ENCODE peak calls at places on chromosomes 12 and 14, in ten cellular contexts. One of them, this sample, is unnamed.

GRCh38 chr12:76545486-76545885 is 14.1 kb downstream of the OSBPL8 start:
- DNase-seq in RPMI7951: no peak
- DNase-seq in heart left ventricle: no peak
- DNase-seq in cardiac fibroblast: no peak
- DNase-seq in foreskin fibroblast: no peak
- DNase-seq in stimulated activated CD8-positive, alpha-beta memory T cell treated with anti-CD3 and anti-CD28 coated beads, Interleukin-15, amount 100 ng/mL, for 4 hours: no peak
- DNase-seq in NCI-H1694: no peak
- DNase-seq in putamen: no peak
- DNase-seq in AG08395: no peak
- DNase-seq in endothelial cell: no peak
- DNase-seq in this sample: no peak

GRCh38 chr12:48004941-48005749 is 869 bp upstream of the COL2A1 start:
- DNase-seq in RPMI7951: no peak
- DNase-seq in heart left ventricle: no peak
- DNase-seq in cardiac fibroblast: no peak
- DNase-seq in foreskin fibroblast: no peak
- DNase-seq in stimulated activated CD8-positive, alpha-beta memory T cell treated with anti-CD3 and anti-CD28 coated beads, Interleukin-15, amount 100 ng/mL, for 4 hours: no peak
- DNase-seq in NCI-H1694: no peak
- DNase-seq in putamen: no peak
- DNase-seq in AG08395: no peak
- DNase-seq in endothelial cell: no peak
- DNase-seq in this sample: no peak

GRCh38 chr12:62632521-62632920 is 165.9 kb downstream of the MON2 start:
- DNase-seq in RPMI7951: peak
- DNase-seq in heart left ventricle: peak
- DNase-seq in cardiac fibroblast: peak
- DNase-seq in foreskin fibroblast: peak
- DNase-seq in stimulated activated CD8-positive, alpha-beta memory T cell treated with anti-CD3 and anti-CD28 coated beads, Interleukin-15, amount 100 ng/mL, for 4 hours: no peak
- DNase-seq in NCI-H1694: no peak
- DNase-seq in putamen: peak
- DNase-seq in AG08395: peak
- DNase-seq in endothelial cell: peak
- DNase-seq in this sample: peak

GRCh38 chr14:23294734-23295561 is 7.7 kb downstream of the PPP1R3E start:
- DNase-seq in RPMI7951: peak
- DNase-seq in heart left ventricle: no peak
- DNase-seq in cardiac fibroblast: peak
- DNase-seq in foreskin fibroblast: peak
- DNase-seq in stimulated activated CD8-positive, alpha-beta memory T cell treated with anti-CD3 and anti-CD28 coated beads, Interleukin-15, amount 100 ng/mL, for 4 hours: no peak
- DNase-seq in NCI-H1694: peak
- DNase-seq in putamen: no peak
- DNase-seq in AG08395: peak
- DNase-seq in endothelial cell: peak
- DNase-seq in this sample: peak

GRCh38 chr12:105319691-105320209 is 10.7 kb upstream of the C12orf75 start:
- DNase-seq in RPMI7951: no peak
- DNase-seq in heart left ventricle: no peak
- DNase-seq in cardiac fibroblast: no peak
- DNase-seq in foreskin fibroblast: no peak
- DNase-seq in stimulated activated CD8-positive, alpha-beta memory T cell treated with anti-CD3 and anti-CD28 coated beads, Interleukin-15, amount 100 ng/mL, for 4 hours: no peak
- DNase-seq in NCI-H1694: no peak
- DNase-seq in putamen: no peak
- DNase-seq in AG08395: no peak
- DNase-seq in endothelial cell: no peak
- DNase-seq in this sample: no peak

GRCh38 chr12:82688035-82688501 is 1.4 kb downstream of the TMTC2 start:
- DNase-seq in RPMI7951: peak
- DNase-seq in heart left ventricle: no peak
- DNase-seq in cardiac fibroblast: peak
- DNase-seq in foreskin fibroblast: peak
- DNase-seq in stimulated activated CD8-positive, alpha-beta memory T cell treated with anti-CD3 and anti-CD28 coated beads, Interleukin-15, amount 100 ng/mL, for 4 hours: no peak
- DNase-seq in NCI-H1694: no peak
- DNase-seq in putamen: peak
- DNase-seq in AG08395: no peak
- DNase-seq in endothelial cell: no peak
- DNase-seq in this sample: no peak

GRCh38 chr14:102275866-102276265 is 29.1 kb downstream of the MOK start:
- DNase-seq in RPMI7951: no peak
- DNase-seq in heart left ventricle: no peak
- DNase-seq in cardiac fibroblast: peak
- DNase-seq in foreskin fibroblast: no peak
- DNase-seq in stimulated activated CD8-positive, alpha-beta memory T cell treated with anti-CD3 and anti-CD28 coated beads, Interleukin-15, amount 100 ng/mL, for 4 hours: no peak
- DNase-seq in NCI-H1694: no peak
- DNase-seq in putamen: no peak
- DNase-seq in AG08395: no peak
- DNase-seq in endothelial cell: no peak
- DNase-seq in this sample: no peak

GRCh38 chr14:23327947-23328744 is 6.9 kb downstream of the PABPN1 start:
- DNase-seq in RPMI7951: peak
- DNase-seq in heart left ventricle: peak
- DNase-seq in cardiac fibroblast: peak
- DNase-seq in foreskin fibroblast: peak
- DNase-seq in stimulated activated CD8-positive, alpha-beta memory T cell treated with anti-CD3 and anti-CD28 coated beads, Interleukin-15, amount 100 ng/mL, for 4 hours: peak
- DNase-seq in NCI-H1694: peak
- DNase-seq in putamen: peak
- DNase-seq in AG08395: peak
- DNase-seq in endothelial cell: peak
- DNase-seq in this sample: peak

GRCh38 chr12:92462049-92462448 is 240.7 kb upstream of the PLEKHG7 start:
- DNase-seq in RPMI7951: peak
- DNase-seq in heart left ventricle: no peak
- DNase-seq in cardiac fibroblast: no peak
- DNase-seq in foreskin fibroblast: no peak
- DNase-seq in stimulated activated CD8-positive, alpha-beta memory T cell treated with anti-CD3 and anti-CD28 coated beads, Interleukin-15, amount 100 ng/mL, for 4 hours: no peak
- DNase-seq in NCI-H1694: no peak
- DNase-seq in putamen: peak
- DNase-seq in AG08395: no peak
- DNase-seq in endothelial cell: no peak
- DNase-seq in this sample: no peak

GRCh38 chr12:77433799-77434198 is 368.4 kb upstream of the E2F7 start:
- DNase-seq in RPMI7951: no peak
- DNase-seq in heart left ventricle: no peak
- DNase-seq in cardiac fibroblast: no peak
- DNase-seq in foreskin fibroblast: no peak
- DNase-seq in stimulated activated CD8-positive, alpha-beta memory T cell treated with anti-CD3 and anti-CD28 coated beads, Interleukin-15, amount 100 ng/mL, for 4 hours: no peak
- DNase-seq in NCI-H1694: no peak
- DNase-seq in putamen: no peak
- DNase-seq in AG08395: peak
- DNase-seq in endothelial cell: no peak
- DNase-seq in this sample: peak

GRCh38 chr12:34294671-34295365 is 272.5 kb downstream of the ALG10 start:
- DNase-seq in RPMI7951: no peak
- DNase-seq in heart left ventricle: peak
- DNase-seq in cardiac fibroblast: no peak
- DNase-seq in foreskin fibroblast: no peak
- DNase-seq in stimulated activated CD8-positive, alpha-beta memory T cell treated with anti-CD3 and anti-CD28 coated beads, Interleukin-15, amount 100 ng/mL, for 4 hours: no peak
- DNase-seq in NCI-H1694: no peak
- DNase-seq in putamen: no peak
- DNase-seq in AG08395: no peak
- DNase-seq in endothelial cell: no peak
- DNase-seq in this sample: no peak

GRCh38 chr14:95523051-95523817 is 6.8 kb upstream of the SYNE3 start:
- DNase-seq in RPMI7951: no peak
- DNase-seq in heart left ventricle: no peak
- DNase-seq in cardiac fibroblast: peak
- DNase-seq in foreskin fibroblast: no peak
- DNase-seq in stimulated activated CD8-positive, alpha-beta memory T cell treated with anti-CD3 and anti-CD28 coated beads, Interleukin-15, amount 100 ng/mL, for 4 hours: no peak
- DNase-seq in NCI-H1694: no peak
- DNase-seq in putamen: no peak
- DNase-seq in AG08395: no peak
- DNase-seq in endothelial cell: no peak
- DNase-seq in this sample: no peak

GRCh38 chr12:124238886-124239285 is 56.0 kb upstream of the RFLNA start:
- DNase-seq in RPMI7951: no peak
- DNase-seq in heart left ventricle: no peak
- DNase-seq in cardiac fibroblast: no peak
- DNase-seq in foreskin fibroblast: no peak
- DNase-seq in stimulated activated CD8-positive, alpha-beta memory T cell treated with anti-CD3 and anti-CD28 coated beads, Interleukin-15, amount 100 ng/mL, for 4 hours: no peak
- DNase-seq in NCI-H1694: no peak
- DNase-seq in putamen: no peak
- DNase-seq in AG08395: no peak
- DNase-seq in endothelial cell: no peak
- DNase-seq in this sample: no peak

GRCh38 chr12:42450248-42450647 is 124.3 kb downstream of the PPHLN1 start:
- DNase-seq in RPMI7951: no peak
- DNase-seq in heart left ventricle: no peak
- DNase-seq in cardiac fibroblast: peak
- DNase-seq in foreskin fibroblast: peak
- DNase-seq in stimulated activated CD8-positive, alpha-beta memory T cell treated with anti-CD3 and anti-CD28 coated beads, Interleukin-15, amount 100 ng/mL, for 4 hours: no peak
- DNase-seq in NCI-H1694: no peak
- DNase-seq in putamen: no peak
- DNase-seq in AG08395: no peak
- DNase-seq in endothelial cell: no peak
- DNase-seq in this sample: peak

GRCh38 chr14:68512088-68512487 is 280.8 kb downstream of the ZFP36L1 start:
- DNase-seq in RPMI7951: peak
- DNase-seq in heart left ventricle: no peak
- DNase-seq in cardiac fibroblast: no peak
- DNase-seq in foreskin fibroblast: no peak
- DNase-seq in stimulated activated CD8-positive, alpha-beta memory T cell treated with anti-CD3 and anti-CD28 coated beads, Interleukin-15, amount 100 ng/mL, for 4 hours: no peak
- DNase-seq in NCI-H1694: no peak
- DNase-seq in putamen: no peak
- DNase-seq in AG08395: no peak
- DNase-seq in endothelial cell: no peak
- DNase-seq in this sample: peak

GRCh38 chr12:34290191-34290995 is 268.1 kb downstream of the ALG10 start:
- DNase-seq in RPMI7951: no peak
- DNase-seq in heart left ventricle: no peak
- DNase-seq in cardiac fibroblast: no peak
- DNase-seq in foreskin fibroblast: no peak
- DNase-seq in stimulated activated CD8-positive, alpha-beta memory T cell treated with anti-CD3 and anti-CD28 coated beads, Interleukin-15, amount 100 ng/mL, for 4 hours: no peak
- DNase-seq in NCI-H1694: no peak
- DNase-seq in putamen: no peak
- DNase-seq in AG08395: no peak
- DNase-seq in endothelial cell: no peak
- DNase-seq in this sample: no peak

GRCh38 chr12:29050503-29050902 is 98.6 kb upstream of the FAR2 start:
- DNase-seq in RPMI7951: no peak
- DNase-seq in heart left ventricle: no peak
- DNase-seq in cardiac fibroblast: no peak
- DNase-seq in foreskin fibroblast: no peak
- DNase-seq in stimulated activated CD8-positive, alpha-beta memory T cell treated with anti-CD3 and anti-CD28 coated beads, Interleukin-15, amount 100 ng/mL, for 4 hours: no peak
- DNase-seq in NCI-H1694: no peak
- DNase-seq in putamen: no peak
- DNase-seq in AG08395: no peak
- DNase-seq in endothelial cell: no peak
- DNase-seq in this sample: no peak

GRCh38 chr12:124608451-124608870 is 41.0 kb upstream of the NCOR2 start:
- DNase-seq in RPMI7951: peak
- DNase-seq in heart left ventricle: no peak
- DNase-seq in cardiac fibroblast: no peak
- DNase-seq in foreskin fibroblast: no peak
- DNase-seq in stimulated activated CD8-positive, alpha-beta memory T cell treated with anti-CD3 and anti-CD28 coated beads, Interleukin-15, amount 100 ng/mL, for 4 hours: no peak
- DNase-seq in NCI-H1694: no peak
- DNase-seq in putamen: no peak
- DNase-seq in AG08395: no peak
- DNase-seq in endothelial cell: no peak
- DNase-seq in this sample: peak

GRCh38 chr12:113439606-113440030 is 17.4 kb downstream of the SDSL start:
- DNase-seq in RPMI7951: peak
- DNase-seq in heart left ventricle: no peak
- DNase-seq in cardiac fibroblast: peak
- DNase-seq in foreskin fibroblast: no peak
- DNase-seq in stimulated activated CD8-positive, alpha-beta memory T cell treated with anti-CD3 and anti-CD28 coated beads, Interleukin-15, amount 100 ng/mL, for 4 hours: no peak
- DNase-seq in NCI-H1694: peak
- DNase-seq in putamen: no peak
- DNase-seq in AG08395: peak
- DNase-seq in endothelial cell: peak
- DNase-seq in this sample: no peak

GRCh38 chr12:31749024-31749704 is 20.3 kb upstream of the AMN1 start:
- DNase-seq in RPMI7951: peak
- DNase-seq in heart left ventricle: peak
- DNase-seq in cardiac fibroblast: peak
- DNase-seq in foreskin fibroblast: peak
- DNase-seq in stimulated activated CD8-positive, alpha-beta memory T cell treated with anti-CD3 and anti-CD28 coated beads, Interleukin-15, amount 100 ng/mL, for 4 hours: peak
- DNase-seq in NCI-H1694: no peak
- DNase-seq in putamen: peak
- DNase-seq in AG08395: peak
- DNase-seq in endothelial cell: no peak
- DNase-seq in this sample: peak

GRCh38 chr12:54958048-54958658 is 26.4 kb downstream of the TESPA1 start:
- DNase-seq in RPMI7951: peak
- DNase-seq in heart left ventricle: no peak
- DNase-seq in cardiac fibroblast: peak
- DNase-seq in foreskin fibroblast: peak
- DNase-seq in stimulated activated CD8-positive, alpha-beta memory T cell treated with anti-CD3 and anti-CD28 coated beads, Interleukin-15, amount 100 ng/mL, for 4 hours: peak
- DNase-seq in NCI-H1694: peak
- DNase-seq in putamen: peak
- DNase-seq in AG08395: peak
- DNase-seq in endothelial cell: peak
- DNase-seq in this sample: peak

GRCh38 chr12:131682511-131682895 is 28.4 kb upstream of the SFSWAP start:
- DNase-seq in RPMI7951: no peak
- DNase-seq in heart left ventricle: no peak
- DNase-seq in cardiac fibroblast: no peak
- DNase-seq in foreskin fibroblast: no peak
- DNase-seq in stimulated activated CD8-positive, alpha-beta memory T cell treated with anti-CD3 and anti-CD28 coated beads, Interleukin-15, amount 100 ng/mL, for 4 hours: no peak
- DNase-seq in NCI-H1694: no peak
- DNase-seq in putamen: no peak
- DNase-seq in AG08395: no peak
- DNase-seq in endothelial cell: no peak
- DNase-seq in this sample: no peak

GRCh38 chr12:120999191-121000120 is 16.8 kb downstream of the C12orf43 start:
- DNase-seq in RPMI7951: no peak
- DNase-seq in heart left ventricle: no peak
- DNase-seq in cardiac fibroblast: peak
- DNase-seq in foreskin fibroblast: peak
- DNase-seq in stimulated activated CD8-positive, alpha-beta memory T cell treated with anti-CD3 and anti-CD28 coated beads, Interleukin-15, amount 100 ng/mL, for 4 hours: no peak
- DNase-seq in NCI-H1694: no peak
- DNase-seq in putamen: no peak
- DNase-seq in AG08395: peak
- DNase-seq in endothelial cell: no peak
- DNase-seq in this sample: peak